ENCODE peak calls at places on chromosomes 6 and 20, in nine cellular contexts. J is right atrium auricular region, T is A549, H is BE2C, N is breast epithelium, R is ovary, E is neural progenitor cell, K is psoas muscle, U is WERI-Rb-1. P is an unnamed sample.

GRCh38 chr6:31791324-31792089 is 4.0 kb downstream of the VARS1 start:
- DNase-seq in J (no peak), T (peak), H (peak), N (no peak), R (peak), E (peak), K (no peak), U (peak), P (no peak)

GRCh38 chr20:4681971-4682370 is 39.7 kb upstream of the PRND start:
- DNase-seq in J (no peak), T (no peak), H (no peak), N (no peak), R (no peak), E (no peak), K (no peak), U (no peak), P (no peak)

GRCh38 chr20:44918761-44919160 is 8.9 kb downstream of the PABPC1L start:
- DNase-seq in J (no peak), T (no peak), H (no peak), N (no peak), R (no peak), E (no peak), K (no peak), U (no peak), P (no peak)

GRCh38 chr20:47303736-47304135 is 52.8 kb downstream of the ZMYND8 start:
- DNase-seq in J (no peak), T (no peak), H (no peak), N (no peak), R (no peak), E (no peak), K (no peak), U (no peak), P (no peak)

GRCh38 chr20:17663486-17663885 is 18.6 kb downstream of the RRBP1 start:
- DNase-seq in J (no peak), T (no peak), H (no peak), N (no peak), R (peak), E (peak), K (no peak), U (no peak), P (no peak)

GRCh38 chr6:141199074-141199473 is 933.7 kb upstream of the GJE1 start:
- DNase-seq in J (no peak), T (no peak), H (no peak), N (no peak), R (no peak), E (peak), K (no peak), U (no peak), P (no peak)

GRCh38 chr20:64188682-64189529 is 24.7 kb downstream of the MYT1 start:
- DNase-seq in J (no peak), T (peak), H (no peak), N (peak), R (no peak), E (peak), K (no peak), U (peak), P (no peak)

GRCh38 chr6:21999012-21999528 is 297.8 kb downstream of the PRL start:
- DNase-seq in J (no peak), T (no peak), H (peak), N (no peak), R (no peak), E (no peak), K (no peak), U (peak), P (no peak)

GRCh38 chr6:80438728-80439127 is 332.3 kb downstream of the BCKDHB start:
- DNase-seq in J (no peak), T (peak), H (no peak), N (no peak), R (no peak), E (peak), K (no peak), U (no peak), P (no peak)

GRCh38 chr6:105087571-105088211 is 92.1 kb downstream of the POPDC3 start:
- DNase-seq in J (no peak), T (peak), H (peak), N (no peak), R (peak), E (peak), K (no peak), U (peak), P (no peak)

GRCh38 chr20:57421258-57422220 is 30.3 kb downstream of the RBM38 start:
- DNase-seq in J (no peak), T (no peak), H (no peak), N (no peak), R (no peak), E (no peak), K (no peak), U (no peak), P (no peak)

GRCh38 chr20:11687546-11688292 is 230.0 kb upstream of the BTBD3 start:
- DNase-seq in J (no peak), T (peak), H (no peak), N (no peak), R (no peak), E (no peak), K (no peak), U (no peak), P (no peak)

GRCh38 chr20:29687438-29687837 is 1570.0 kb upstream of the DEFB115 start:
- DNase-seq in J (no peak), T (no peak), H (no peak), N (no peak), R (no peak), E (no peak), K (no peak), U (no peak), P (no peak)

GRCh38 chr6:79838851-79839250 is 108.5 kb downstream of the ELOVL4 start:
- DNase-seq in J (no peak), T (no peak), H (no peak), N (no peak), R (no peak), E (no peak), K (no peak), U (no peak), P (no peak)

GRCh38 chr6:52694404-52694803 is 23.5 kb downstream of the TMEM14A start:
- DNase-seq in J (no peak), T (no peak), H (no peak), N (no peak), R (no peak), E (no peak), K (no peak), U (no peak), P (no peak)

GRCh38 chr6:52336919-52337561 is 24.9 kb upstream of the PAQR8 start:
- DNase-seq in J (no peak), T (no peak), H (no peak), N (no peak), R (no peak), E (no peak), K (no peak), U (no peak), P (no peak)

GRCh38 chr6:158852312-158853071 is 33.3 kb upstream of the EZR start:
- DNase-seq in J (no peak), T (no peak), H (no peak), N (peak), R (no peak), E (no peak), K (no peak), U (no peak), P (no peak)

GRCh38 chr6:156852147-156852857 is 75.1 kb downstream of the ARID1B start:
- DNase-seq in J (no peak), T (no peak), H (no peak), N (no peak), R (no peak), E (no peak), K (no peak), U (no peak), P (no peak)

GRCh38 chr6:163180874-163181541 is 233.5 kb upstream of the QKI start:
- DNase-seq in J (peak), T (peak), H (peak), N (peak), R (no peak), E (peak), K (peak), U (no peak), P (no peak)
- TF ChIP-seq CTCF in J (peak), T (peak), H (peak), N (peak), R (no peak), E (peak), K (peak), U (no peak), P (no peak)

GRCh38 chr20:49982346-49983122 is at the start of gene SNAI1:
- DNase-seq in J (peak), T (peak), H (peak), N (peak), R (peak), E (peak), K (peak), U (peak), P (peak)
- TF ChIP-seq CTCF in J (peak), T (peak), H (peak), N (peak), R (no peak), E (peak), K (peak), U (peak), P (no peak)

GRCh38 chr6:43814865-43815264 is 44.9 kb downstream of the VEGFA start:
- DNase-seq in J (no peak), T (no peak), H (no peak), N (no peak), R (no peak), E (no peak), K (no peak), U (no peak), P (no peak)

GRCh38 chr6:43820486-43820885 is 50.5 kb downstream of the VEGFA start:
- DNase-seq in J (no peak), T (no peak), H (no peak), N (no peak), R (no peak), E (no peak), K (no peak), U (no peak), P (no peak)

GRCh38 chr6:43821101-43821886 is 51.3 kb downstream of the VEGFA start:
- DNase-seq in J (no peak), T (no peak), H (no peak), N (no peak), R (no peak), E (no peak), K (no peak), U (no peak), P (no peak)

GRCh38 chr6:43814111-43814510 is 44.1 kb downstream of the VEGFA start:
- DNase-seq in J (no peak), T (no peak), H (no peak), N (no peak), R (no peak), E (no peak), K (no peak), U (no peak), P (no peak)

DNA sequence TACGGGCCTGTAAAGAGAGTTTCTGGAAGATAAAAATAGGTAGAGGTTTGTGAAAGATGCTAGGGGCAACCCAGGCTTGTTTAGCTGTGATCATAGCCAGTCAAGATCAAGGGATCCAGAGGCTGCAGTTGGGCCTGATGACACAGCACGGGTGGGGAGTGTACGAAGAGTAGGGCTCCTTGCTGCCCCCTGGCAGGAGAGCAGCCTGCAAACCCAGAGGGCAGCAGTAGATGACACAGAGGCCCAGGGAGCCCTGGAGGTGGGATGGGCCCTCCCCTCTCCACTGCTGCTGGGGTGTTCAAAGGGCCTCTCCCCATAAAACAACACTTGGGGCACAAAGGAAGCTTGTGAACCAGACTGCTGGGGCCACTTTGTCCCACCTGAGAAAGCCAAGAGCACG is 47.2 kb downstream of the VEGFA start:
- DNase-seq in J (no peak), T (peak), H (peak), N (no peak), R (no peak), E (peak), K (peak), U (peak), P (no peak)
- TF ChIP-seq CTCF in J (no peak), T (peak), H (peak), N (no peak), R (no peak), E (peak), K (peak), U (peak), P (no peak)

GRCh38 chr6:119495230-119495683 is 145.7 kb upstream of the MAN1A1 start:
- DNase-seq in J (no peak), T (no peak), H (peak), N (no peak), R (no peak), E (no peak), K (peak), U (peak), P (no peak)

GRCh38 chr6:119497988-119498727 is 148.6 kb upstream of the MAN1A1 start:
- DNase-seq in J (no peak), T (no peak), H (no peak), N (no peak), R (no peak), E (no peak), K (no peak), U (no peak), P (no peak)

GRCh38 chr6:119499797-119500196 is 150.2 kb upstream of the MAN1A1 start:
- DNase-seq in J (no peak), T (no peak), H (no peak), N (no peak), R (no peak), E (no peak), K (no peak), U (no peak), P (no peak)

GRCh38 chr6:119493980-119494379 is 144.4 kb upstream of the MAN1A1 start:
- DNase-seq in J (no peak), T (no peak), H (no peak), N (no peak), R (no peak), E (no peak), K (no peak), U (peak), P (no peak)
- TF ChIP-seq CTCF in J (no peak), T (no peak), H (no peak), N (no peak), R (no peak), E (no peak), K (no peak), U (no peak), P (no peak)

GRCh38 chr6:66558189-66558588 is 851.2 kb upstream of the EYS start:
- DNase-seq in J (no peak), T (peak), H (peak), N (no peak), R (no peak), E (no peak), K (no peak), U (no peak), P (no peak)
- TF ChIP-seq CTCF in J (no peak), T (no peak), H (peak), N (no peak), R (no peak), E (peak), K (no peak), U (peak), P (no peak)

DNA sequence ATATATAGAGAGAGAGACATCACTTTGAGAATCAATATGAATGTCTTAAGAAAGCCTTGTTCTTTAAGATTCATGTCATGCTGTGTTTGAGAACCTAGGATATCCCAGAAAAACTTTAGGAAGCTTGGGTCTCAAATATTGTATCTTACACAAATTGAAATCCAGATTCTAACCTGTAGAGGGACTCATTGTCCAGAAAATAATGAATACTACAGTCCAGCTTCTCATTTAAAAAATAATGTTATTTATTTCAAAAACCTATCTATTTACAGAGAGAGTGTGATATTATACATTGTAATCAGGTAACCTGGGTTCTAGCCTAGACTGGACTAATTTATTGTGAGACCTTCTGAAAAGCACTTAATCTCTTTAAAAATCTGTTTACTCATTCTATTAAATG is 4.2 kb downstream of the RFX6 start:
- DNase-seq in J (no peak), T (no peak), H (no peak), N (no peak), R (no peak), E (no peak), K (no peak), U (no peak), P (no peak)
- TF ChIP-seq CTCF in J (no peak), T (peak), H (no peak), N (no peak), R (no peak), E (peak), K (no peak), U (no peak), P (no peak)

GRCh38 chr6:134676307-134677281 is 273.3 kb downstream of the ALDH8A1 start:
- DNase-seq in J (no peak), T (no peak), H (no peak), N (no peak), R (no peak), E (no peak), K (no peak), U (no peak), P (no peak)
- TF ChIP-seq CTCF in J (no peak), T (no peak), H (no peak), N (no peak), R (no peak), E (no peak), K (no peak), U (no peak), P (no peak)

P was measured in activated B cell treated with CpG ODN at 0.5 μM for 24 hours.